ENCODE peak calls at places on chromosomes 5 and 9, in eight cellular contexts. One of them, this sample, is unnamed.

GRCh38 chr9:37710039-37710438 is 43.6 kb upstream of the TRMT10B start:
- DNase-seq in WERI-Rb-1: no peak
- DNase-seq in CD8-positive, alpha-beta memory T cell: no peak
- DNase-seq in K562: no peak
- DNase-seq in small intestine: no peak
- DNase-seq in heart left ventricle: no peak
- DNase-seq in upper lobe of left lung: no peak
- DNase-seq in CD4-positive, CD25-positive, alpha-beta regulatory T cell: no peak
- DNase-seq in this sample: no peak

GRCh38 chr5:62256161-62257017 is 49.6 kb upstream of the KIF2A start:
- DNase-seq in small intestine: peak; percentile 14
- DNase-seq in heart left ventricle: no peak
- DNase-seq in upper lobe of left lung: no peak
- DNase-seq in K562: peak; percentile 72
- DNase-seq in CD4-positive, CD25-positive, alpha-beta regulatory T cell: peak; percentile 56
- DNase-seq in CD8-positive, alpha-beta memory T cell: peak; percentile 2
- DNase-seq in WERI-Rb-1: peak; percentile 48
- DNase-seq in this sample: no peak

GRCh38 chr5:6279607-6280006 is 98.7 kb downstream of the MED10 start:
- DNase-seq in K562: peak; percentile 6
- DNase-seq in heart left ventricle: no peak
- DNase-seq in upper lobe of left lung: no peak
- DNase-seq in small intestine: no peak
- DNase-seq in CD4-positive, CD25-positive, alpha-beta regulatory T cell: no peak
- DNase-seq in CD8-positive, alpha-beta memory T cell: no peak
- DNase-seq in WERI-Rb-1: no peak
- DNase-seq in this sample: no peak

GRCh38 chr9:127448112-127448805 is 2.9 kb downstream of the RPL12 start:
- DNase-seq in CD4-positive, CD25-positive, alpha-beta regulatory T cell: no peak
- DNase-seq in upper lobe of left lung: no peak
- DNase-seq in WERI-Rb-1: no peak
- DNase-seq in CD8-positive, alpha-beta memory T cell: no peak
- DNase-seq in heart left ventricle: no peak
- DNase-seq in small intestine: no peak
- DNase-seq in K562: no peak
- DNase-seq in this sample: no peak

GRCh38 chr9:136576269-136576626 is 30.4 kb upstream of the NOTCH1 start:
- DNase-seq in CD8-positive, alpha-beta memory T cell: no peak
- DNase-seq in upper lobe of left lung: peak; percentile 67
- DNase-seq in CD4-positive, CD25-positive, alpha-beta regulatory T cell: no peak
- DNase-seq in K562: no peak
- DNase-seq in heart left ventricle: no peak
- DNase-seq in small intestine: no peak
- DNase-seq in WERI-Rb-1: no peak
- DNase-seq in this sample: no peak

GRCh38 chr9:96245399-96245798 is 56.6 kb downstream of the HSD17B3 start:
- DNase-seq in small intestine: no peak
- DNase-seq in heart left ventricle: no peak
- DNase-seq in CD4-positive, CD25-positive, alpha-beta regulatory T cell: no peak
- DNase-seq in upper lobe of left lung: no peak
- DNase-seq in CD8-positive, alpha-beta memory T cell: no peak
- DNase-seq in K562: no peak
- DNase-seq in WERI-Rb-1: no peak
- DNase-seq in this sample: no peak

GRCh38 chr5:65625743-65626142 is 916 bp downstream of the SHLD3 start:
- DNase-seq in upper lobe of left lung: no peak
- DNase-seq in CD8-positive, alpha-beta memory T cell: no peak
- DNase-seq in WERI-Rb-1: no peak
- DNase-seq in CD4-positive, CD25-positive, alpha-beta regulatory T cell: no peak
- DNase-seq in K562: peak; percentile 31
- DNase-seq in small intestine: no peak
- DNase-seq in heart left ventricle: no peak
- DNase-seq in this sample: no peak

GRCh38 chr9:124015661-124016131 is 4.1 kb downstream of the LHX2 start:
- DNase-seq in upper lobe of left lung: no peak
- DNase-seq in heart left ventricle: no peak
- DNase-seq in CD4-positive, CD25-positive, alpha-beta regulatory T cell: no peak
- DNase-seq in small intestine: no peak
- DNase-seq in WERI-Rb-1: no peak
- DNase-seq in K562: no peak
- DNase-seq in CD8-positive, alpha-beta memory T cell: no peak
- DNase-seq in this sample: no peak

GRCh38 chr9:138103111-138103823 is 225.7 kb downstream of the CACNA1B start:
- DNase-seq in upper lobe of left lung: peak; percentile 12
- DNase-seq in heart left ventricle: no peak
- DNase-seq in CD8-positive, alpha-beta memory T cell: no peak
- DNase-seq in small intestine: no peak
- DNase-seq in K562: no peak
- DNase-seq in WERI-Rb-1: no peak
- DNase-seq in CD4-positive, CD25-positive, alpha-beta regulatory T cell: no peak
- DNase-seq in this sample: no peak

DNA sequence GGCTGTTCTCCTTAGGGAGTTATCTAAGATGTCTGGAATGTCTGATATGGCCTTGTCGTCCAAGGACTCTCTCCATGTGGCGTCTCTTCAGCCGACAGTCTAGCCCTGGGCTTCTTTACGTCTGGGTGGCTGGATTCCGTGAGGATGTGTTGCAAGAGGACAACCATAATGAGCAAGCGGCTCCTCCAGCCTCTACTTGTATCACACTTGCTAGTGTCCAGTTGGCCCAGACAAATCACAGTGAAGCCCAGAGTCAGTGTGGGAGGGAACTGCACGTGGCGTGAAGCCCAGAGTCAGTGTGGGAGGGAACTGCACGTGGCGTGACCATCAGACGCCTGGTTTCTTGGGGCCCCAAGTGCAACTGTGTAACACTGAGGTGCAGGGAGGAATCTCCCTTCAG is 61.1 kb downstream of the COL23A1 start:
- DNase-seq in small intestine: no peak
- DNase-seq in heart left ventricle: no peak
- DNase-seq in K562: no peak
- DNase-seq in upper lobe of left lung: no peak
- DNase-seq in WERI-Rb-1: no peak
- DNase-seq in CD4-positive, CD25-positive, alpha-beta regulatory T cell: no peak
- DNase-seq in CD8-positive, alpha-beta memory T cell: no peak
- DNase-seq in this sample: no peak
- H3K4me3 ChIP-seq in small intestine: no peak overlapping the region
- H3K4me3 ChIP-seq in heart left ventricle: no peak overlapping the region
- H3K4me3 ChIP-seq in K562: no peak overlapping the region
- H3K4me3 ChIP-seq in upper lobe of left lung: no peak overlapping the region
- H3K4me3 ChIP-seq in WERI-Rb-1: no peak overlapping the region
- H3K4me3 ChIP-seq in CD4-positive, CD25-positive, alpha-beta regulatory T cell: no peak overlapping the region
- H3K4me3 ChIP-seq in CD8-positive, alpha-beta memory T cell: no peak overlapping the region
- H3K4me3 ChIP-seq in this sample: no peak overlapping the region

GRCh38 chr5:4295663-4296339 is 700.2 kb downstream of the IRX1 start:
- DNase-seq in WERI-Rb-1: peak; percentile 79
- DNase-seq in CD8-positive, alpha-beta memory T cell: no peak
- DNase-seq in upper lobe of left lung: no peak
- DNase-seq in K562: peak; percentile 6
- DNase-seq in heart left ventricle: no peak
- DNase-seq in CD4-positive, CD25-positive, alpha-beta regulatory T cell: no peak
- DNase-seq in small intestine: peak; percentile 9
- DNase-seq in this sample: no peak
- H3K9me3 ChIP-seq in WERI-Rb-1: peaks cover 4% of the 10 kb centered on the region
- H3K9me3 ChIP-seq in CD8-positive, alpha-beta memory T cell: no peaks in the 10 kb centered on the region
- H3K9me3 ChIP-seq in upper lobe of left lung: no peaks in the 10 kb centered on the region
- H3K9me3 ChIP-seq in K562: no peaks in the 10 kb centered on the region
- H3K9me3 ChIP-seq in heart left ventricle: no peaks in the 10 kb centered on the region
- H3K9me3 ChIP-seq in CD4-positive, CD25-positive, alpha-beta regulatory T cell: peaks cover 11% of the 10 kb centered on the region
- H3K9me3 ChIP-seq in small intestine: no peaks in the 10 kb centered on the region
- H3K9me3 ChIP-seq in this sample: peaks cover 26% of the 10 kb centered on the region

DNA sequence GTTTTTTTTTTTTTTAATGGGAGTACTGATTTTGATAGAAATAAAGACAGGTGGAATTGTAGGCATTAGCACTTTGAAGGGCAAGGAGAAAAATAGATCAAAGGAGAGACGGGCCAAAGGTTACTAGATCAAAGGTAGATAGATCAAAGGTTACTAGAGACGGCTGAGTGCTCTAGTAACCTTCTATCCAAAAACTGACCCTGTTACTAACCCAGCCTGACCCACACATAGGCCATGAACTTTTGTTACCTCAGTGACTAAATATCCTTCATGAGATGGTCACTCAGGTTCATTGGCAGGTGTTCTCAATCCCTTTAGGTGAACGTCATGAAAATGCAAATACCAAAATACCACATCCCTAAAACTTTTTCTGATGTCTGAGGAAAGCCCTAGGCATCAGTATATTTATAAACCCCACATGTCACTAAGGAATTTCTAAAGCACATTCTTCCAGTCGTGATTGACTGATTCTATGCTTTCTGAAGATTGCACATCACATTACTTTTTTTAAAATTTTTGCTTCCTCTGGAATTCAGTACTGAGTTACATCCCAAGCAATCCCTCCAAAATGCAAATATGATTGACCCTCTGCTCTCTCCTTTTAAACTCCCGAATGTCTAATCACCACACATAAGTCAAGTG is 772.7 kb downstream of the BRINP1 start:
- DNase-seq in heart left ventricle: no peak
- DNase-seq in WERI-Rb-1: no peak
- DNase-seq in small intestine: no peak
- DNase-seq in upper lobe of left lung: no peak
- DNase-seq in CD8-positive, alpha-beta memory T cell: no peak
- DNase-seq in K562: no peak
- DNase-seq in CD4-positive, CD25-positive, alpha-beta regulatory T cell: no peak
- DNase-seq in this sample: no peak
- H3K4me3 ChIP-seq in heart left ventricle: no peak overlapping the region
- H3K4me3 ChIP-seq in WERI-Rb-1: no peak overlapping the region
- H3K4me3 ChIP-seq in small intestine: no peak overlapping the region
- H3K4me3 ChIP-seq in upper lobe of left lung: no peak overlapping the region
- H3K4me3 ChIP-seq in CD8-positive, alpha-beta memory T cell: no peak overlapping the region
- H3K4me3 ChIP-seq in K562: no peak overlapping the region
- H3K4me3 ChIP-seq in CD4-positive, CD25-positive, alpha-beta regulatory T cell: no peak overlapping the region
- H3K4me3 ChIP-seq in this sample: no peak overlapping the region

GRCh38 chr5:178318893-178319292 is 86.3 kb upstream of the PHYKPL start:
- DNase-seq in CD4-positive, CD25-positive, alpha-beta regulatory T cell: no peak
- DNase-seq in CD8-positive, alpha-beta memory T cell: no peak
- DNase-seq in upper lobe of left lung: peak; percentile 0
- DNase-seq in small intestine: no peak
- DNase-seq in WERI-Rb-1: no peak
- DNase-seq in heart left ventricle: no peak
- DNase-seq in K562: no peak
- DNase-seq in this sample: no peak
- H3K9me3 ChIP-seq in CD4-positive, CD25-positive, alpha-beta regulatory T cell: no peaks in the 10 kb centered on the region
- H3K9me3 ChIP-seq in CD8-positive, alpha-beta memory T cell: no peaks in the 10 kb centered on the region
- H3K9me3 ChIP-seq in upper lobe of left lung: no peaks in the 10 kb centered on the region
- H3K9me3 ChIP-seq in small intestine: no peaks in the 10 kb centered on the region
- H3K9me3 ChIP-seq in WERI-Rb-1: no peaks in the 10 kb centered on the region
- H3K9me3 ChIP-seq in heart left ventricle: no peaks in the 10 kb centered on the region
- H3K9me3 ChIP-seq in K562: no peaks in the 10 kb centered on the region
- H3K9me3 ChIP-seq in this sample: peaks cover 34% of the 10 kb centered on the region

DNA sequence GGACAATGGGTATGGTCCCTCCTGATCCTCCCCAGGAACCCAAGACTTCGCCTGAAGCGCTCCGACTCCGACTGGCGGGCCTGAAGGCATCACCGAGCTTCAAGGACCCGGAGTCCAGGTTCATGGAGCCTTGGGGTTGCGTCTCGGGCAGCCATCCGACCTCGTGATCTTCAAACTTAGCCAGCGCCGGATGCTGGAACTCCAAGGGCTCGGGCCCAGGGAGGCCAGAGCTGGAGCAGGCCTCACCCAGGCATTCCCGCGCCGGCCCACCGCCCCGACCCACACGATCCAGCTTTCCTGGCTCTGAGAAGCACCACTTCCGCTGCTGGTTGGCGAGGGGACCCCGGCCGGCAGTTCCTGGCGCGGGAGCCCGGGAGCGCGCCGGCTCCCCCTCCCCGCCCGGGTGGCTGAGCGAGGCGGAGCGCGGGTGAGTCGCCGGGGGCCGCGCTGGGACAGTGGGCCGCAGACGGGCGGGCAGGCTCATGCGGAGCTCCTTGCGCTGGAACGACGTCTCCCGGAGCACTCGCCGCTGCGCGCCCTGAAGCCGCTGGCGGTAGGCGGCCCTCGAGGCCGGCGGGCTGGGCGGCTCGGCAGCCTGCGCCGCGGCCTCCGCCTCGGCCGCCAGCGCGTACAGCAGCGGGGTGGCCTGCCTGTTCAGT is 5.2 kb downstream of the SHROOM1 start:
- DNase-seq in CD8-positive, alpha-beta memory T cell: no peak
- DNase-seq in K562: no peak
- DNase-seq in heart left ventricle: no peak
- DNase-seq in WERI-Rb-1: no peak
- DNase-seq in upper lobe of left lung: no peak
- DNase-seq in CD4-positive, CD25-positive, alpha-beta regulatory T cell: no peak
- DNase-seq in small intestine: no peak
- DNase-seq in this sample: no peak
- H3K4me3 ChIP-seq in CD8-positive, alpha-beta memory T cell: no peak overlapping the region
- H3K4me3 ChIP-seq in K562: no peak overlapping the region
- H3K4me3 ChIP-seq in heart left ventricle: peak overlapping the region; percentile 29
- H3K4me3 ChIP-seq in WERI-Rb-1: no peak overlapping the region
- H3K4me3 ChIP-seq in upper lobe of left lung: no peak overlapping the region
- H3K4me3 ChIP-seq in CD4-positive, CD25-positive, alpha-beta regulatory T cell: no peak overlapping the region
- H3K4me3 ChIP-seq in small intestine: peak overlapping the region; percentile 26
- H3K4me3 ChIP-seq in this sample: no peak overlapping the region